ENCODE peak calls at places on chromosomes 4 and X, in four cellular contexts. One of them, this sample, is unnamed.

GRCh38 chr4:84971319-84971932 is 4.9 kb upstream of the WDFY3 start:
- DNase-seq in kidney: no peak
- DNase-seq in Peyer's patch: no peak
- DNase-seq in cardiac fibroblast: peak
- DNase-seq in this sample: peak

GRCh38 chrX:31546130-31546529 is 474.3 kb upstream of the FTHL17 start:
- DNase-seq in kidney: no peak
- DNase-seq in Peyer's patch: no peak
- DNase-seq in cardiac fibroblast: peak
- DNase-seq in this sample: peak

GRCh38 chrX:23788521-23788920 is 5.5 kb downstream of the SAT1 start:
- DNase-seq in kidney: no peak
- DNase-seq in Peyer's patch: no peak
- DNase-seq in cardiac fibroblast: peak
- DNase-seq in this sample: no peak

GRCh38 chr4:48017108-48017527 is 546 bp downstream of the NIPAL1 start:
- DNase-seq in kidney: peak
- DNase-seq in Peyer's patch: peak
- DNase-seq in cardiac fibroblast: peak
- DNase-seq in this sample: peak

GRCh38 chr4:123613586-123614344 is 217.2 kb downstream of the SPRY1 start:
- DNase-seq in kidney: no peak
- DNase-seq in Peyer's patch: no peak
- DNase-seq in cardiac fibroblast: no peak
- DNase-seq in this sample: no peak

GRCh38 chr4:80312124-80312523 is 23.4 kb upstream of the CFAP299 start:
- DNase-seq in kidney: no peak
- DNase-seq in Peyer's patch: no peak
- DNase-seq in cardiac fibroblast: no peak
- DNase-seq in this sample: no peak

GRCh38 chr4:84792366-84793301 is 173.9 kb downstream of the WDFY3 start:
- DNase-seq in kidney: no peak
- DNase-seq in Peyer's patch: no peak
- DNase-seq in cardiac fibroblast: no peak
- DNase-seq in this sample: peak

GRCh38 chrX:86946569-86946968 is 571.0 kb upstream of the KLHL4 start:
- DNase-seq in kidney: no peak
- DNase-seq in Peyer's patch: no peak
- DNase-seq in cardiac fibroblast: peak
- DNase-seq in this sample: peak

GRCh38 chr4:19930742-19931141 is 321.0 kb upstream of the SLIT2 start:
- DNase-seq in kidney: no peak
- DNase-seq in Peyer's patch: no peak
- DNase-seq in cardiac fibroblast: no peak
- DNase-seq in this sample: no peak

GRCh38 chr4:169510617-169511016 is 101.8 kb downstream of the NEK1 start:
- DNase-seq in kidney: no peak
- DNase-seq in Peyer's patch: no peak
- DNase-seq in cardiac fibroblast: no peak
- DNase-seq in this sample: no peak

GRCh38 chrX:1507511-1508463 is 29.2 kb downstream of the P2RY8 start:
- DNase-seq in kidney: peak
- DNase-seq in Peyer's patch: peak
- DNase-seq in cardiac fibroblast: no peak
- DNase-seq in this sample: no peak

GRCh38 chrX:103157511-103158316 is 57.2 kb upstream of the BEX4 start:
- DNase-seq in kidney: no peak
- DNase-seq in Peyer's patch: no peak
- DNase-seq in cardiac fibroblast: peak
- DNase-seq in this sample: peak

GRCh38 chr4:168621806-168622589 is 125.1 kb downstream of the PALLD start:
- DNase-seq in kidney: no peak
- DNase-seq in Peyer's patch: no peak
- DNase-seq in cardiac fibroblast: peak
- DNase-seq in this sample: peak

GRCh38 chrX:39998636-39999406 is 98.9 kb downstream of the BCOR start:
- DNase-seq in kidney: no peak
- DNase-seq in Peyer's patch: no peak
- DNase-seq in cardiac fibroblast: no peak
- DNase-seq in this sample: no peak

GRCh38 chr4:111450867-111451266 is 694.4 kb upstream of the FAM241A start:
- DNase-seq in kidney: no peak
- DNase-seq in Peyer's patch: no peak
- DNase-seq in cardiac fibroblast: no peak
- DNase-seq in this sample: no peak

GRCh38 chrX:806586-806985 is 176.0 kb downstream of the SHOX start:
- DNase-seq in kidney: no peak
- DNase-seq in Peyer's patch: no peak
- DNase-seq in cardiac fibroblast: no peak
- DNase-seq in this sample: no peak

GRCh38 chr4:183240581-183241321 is 79.3 kb downstream of the CLDN22 start:
- DNase-seq in kidney: peak
- DNase-seq in Peyer's patch: no peak
- DNase-seq in cardiac fibroblast: no peak
- DNase-seq in this sample: no peak

GRCh38 chr4:154004859-154005520 is 216.1 kb upstream of the SFRP2 start:
- DNase-seq in kidney: no peak
- DNase-seq in Peyer's patch: no peak
- DNase-seq in cardiac fibroblast: peak
- DNase-seq in this sample: peak

GRCh38 chrX:56797966-56798711 is 69.1 kb downstream of the NBDY start:
- DNase-seq in kidney: no peak
- DNase-seq in Peyer's patch: no peak
- DNase-seq in cardiac fibroblast: peak
- DNase-seq in this sample: peak

GRCh38 chr4:7335363-7336066 is 99.2 kb downstream of the PSAPL1 start:
- DNase-seq in kidney: peak
- DNase-seq in Peyer's patch: peak
- DNase-seq in cardiac fibroblast: peak
- DNase-seq in this sample: peak

GRCh38 chrX:38009641-38010040 is 3.3 kb downstream of the SYTL5 start:
- DNase-seq in kidney: no peak
- DNase-seq in Peyer's patch: no peak
- DNase-seq in cardiac fibroblast: no peak
- DNase-seq in this sample: no peak

GRCh38 chrX:16892504-16893362 is 22.6 kb upstream of the RBBP7 start:
- DNase-seq in kidney: no peak
- DNase-seq in Peyer's patch: peak
- DNase-seq in cardiac fibroblast: peak
- DNase-seq in this sample: peak

GRCh38 chr4:107931775-107932321 is 499 bp downstream of the CYP2U1 start:
- DNase-seq in kidney: peak
- DNase-seq in Peyer's patch: peak
- DNase-seq in cardiac fibroblast: no peak
- DNase-seq in this sample: no peak

GRCh38 chr4:161132715-161133425 is 1030.9 kb downstream of the FSTL5 start:
- DNase-seq in kidney: no peak
- DNase-seq in Peyer's patch: no peak
- DNase-seq in cardiac fibroblast: no peak
- DNase-seq in this sample: no peak

GRCh38 chr4:37837446-37837845 is 11.0 kb downstream of the PGM2 start:
- DNase-seq in kidney: no peak
- DNase-seq in Peyer's patch: no peak
- DNase-seq in cardiac fibroblast: peak
- DNase-seq in this sample: peak

GRCh38 chrX:580020-580419 is 50.6 kb upstream of the SHOX start:
- DNase-seq in kidney: no peak
- DNase-seq in Peyer's patch: no peak
- DNase-seq in cardiac fibroblast: peak
- DNase-seq in this sample: no peak

GRCh38 chr4:15913631-15913970 is 24.9 kb downstream of the FGFBP1 start:
- DNase-seq in kidney: no peak
- DNase-seq in Peyer's patch: no peak
- DNase-seq in cardiac fibroblast: peak
- DNase-seq in this sample: peak

GRCh38 chr4:123659759-123660158 is 263.2 kb downstream of the SPRY1 start:
- DNase-seq in kidney: no peak
- DNase-seq in Peyer's patch: no peak
- DNase-seq in cardiac fibroblast: peak
- DNase-seq in this sample: peak

GRCh38 chr4:7103031-7103598 is 35.3 kb upstream of the GRPEL1 start:
- DNase-seq in kidney: peak
- DNase-seq in Peyer's patch: peak
- DNase-seq in cardiac fibroblast: peak
- DNase-seq in this sample: peak

GRCh38 chr4:6750302-6751221 is 32.0 kb upstream of the KIAA0232 start:
- DNase-seq in kidney: peak
- DNase-seq in Peyer's patch: peak
- DNase-seq in cardiac fibroblast: no peak
- DNase-seq in this sample: no peak

GRCh38 chr4:165461176-165461835 is 82.5 kb downstream of the CPE start:
- DNase-seq in kidney: no peak
- DNase-seq in Peyer's patch: no peak
- DNase-seq in cardiac fibroblast: peak
- DNase-seq in this sample: peak

GRCh38 chr4:86026720-86027119 is 333.1 kb downstream of the MAPK10 start:
- DNase-seq in kidney: no peak
- DNase-seq in Peyer's patch: no peak
- DNase-seq in cardiac fibroblast: no peak
- DNase-seq in this sample: no peak

GRCh38 chrX:17374619-17375360 is at the start of gene NHS:
- DNase-seq in kidney: peak
- DNase-seq in Peyer's patch: peak
- DNase-seq in cardiac fibroblast: peak
- DNase-seq in this sample: peak

GRCh38 chrX:41655631-41656030 is 33.1 kb upstream of the GPR34 start:
- DNase-seq in kidney: no peak
- DNase-seq in Peyer's patch: no peak
- DNase-seq in cardiac fibroblast: no peak
- DNase-seq in this sample: no peak

GRCh38 chrX:20829665-20830481 is 544.3 kb upstream of the CNKSR2 start:
- DNase-seq in kidney: no peak
- DNase-seq in Peyer's patch: no peak
- DNase-seq in cardiac fibroblast: peak
- DNase-seq in this sample: peak

GRCh38 chrX:18558799-18559198 is 113.1 kb downstream of the RS1 start:
- DNase-seq in kidney: no peak
- DNase-seq in Peyer's patch: no peak
- DNase-seq in cardiac fibroblast: no peak
- DNase-seq in this sample: no peak

GRCh38 chr4:127250577-127250976 is 382.2 kb upstream of the INTU start:
- DNase-seq in kidney: no peak
- DNase-seq in Peyer's patch: no peak
- DNase-seq in cardiac fibroblast: no peak
- DNase-seq in this sample: no peak

GRCh38 chr4:153497988-153498967 is 32.1 kb downstream of the TMEM131L start:
- DNase-seq in kidney: no peak
- DNase-seq in Peyer's patch: no peak
- DNase-seq in cardiac fibroblast: peak
- DNase-seq in this sample: peak

DNA sequence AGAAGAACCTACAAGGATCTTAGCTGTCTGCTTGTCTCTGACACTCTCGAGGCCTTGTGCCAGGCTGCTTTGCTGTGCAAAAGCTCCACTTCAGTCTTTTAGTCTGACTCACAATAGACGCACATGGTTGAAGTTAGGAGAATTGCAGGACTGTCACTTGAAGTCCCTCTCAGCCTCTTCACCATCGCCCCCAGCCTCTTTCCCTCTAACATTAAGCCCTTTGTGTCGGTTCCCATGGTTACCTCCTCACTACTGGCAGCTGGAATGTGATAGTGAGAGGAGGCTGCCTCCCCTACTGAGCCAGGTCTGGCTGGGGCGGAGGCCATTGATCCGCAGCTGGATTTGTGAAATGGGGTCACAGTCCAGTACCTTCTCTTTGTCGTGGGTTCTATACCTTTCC is 201.8 kb downstream of the SOWAHB start:
- DNase-seq in kidney: no peak
- DNase-seq in Peyer's patch: no peak
- DNase-seq in cardiac fibroblast: no peak
- DNase-seq in this sample: peak
- TF ChIP-seq CTCF in kidney: no peak
- TF ChIP-seq CTCF in Peyer's patch: no peak
- TF ChIP-seq CTCF in cardiac fibroblast: no peak
- TF ChIP-seq CTCF in this sample: no peak

GRCh38 chr4:70236125-70236524 is 6.3 kb upstream of the CSN3 start:
- DNase-seq in kidney: no peak
- DNase-seq in Peyer's patch: no peak
- DNase-seq in cardiac fibroblast: no peak
- DNase-seq in this sample: no peak
- H3K4me3 ChIP-seq in kidney: no peak
- H3K4me3 ChIP-seq in Peyer's patch: no peak
- H3K4me3 ChIP-seq in cardiac fibroblast: no peak
- H3K4me3 ChIP-seq in this sample: no peak

DNA sequence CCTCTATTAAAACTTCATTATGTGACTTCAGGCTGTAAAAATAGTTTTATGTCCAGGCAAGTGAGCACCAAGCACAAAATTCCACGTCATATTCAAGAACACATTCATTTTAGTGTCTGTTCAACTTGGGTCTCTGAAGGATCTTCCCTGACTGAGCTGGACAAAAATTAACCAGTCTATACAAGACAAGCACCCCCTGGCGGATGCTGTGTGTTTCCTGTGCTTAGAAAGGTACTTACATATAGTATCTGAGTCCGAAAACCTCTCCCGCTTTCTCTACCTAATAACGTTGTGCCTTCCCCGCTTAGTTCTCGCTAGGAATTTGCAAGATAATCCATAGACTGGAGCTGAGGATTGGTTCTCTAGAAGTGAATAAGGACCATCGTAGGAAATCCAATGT is 2214.5 kb upstream of the TENM3 start:
- DNase-seq in kidney: no peak
- DNase-seq in Peyer's patch: peak
- DNase-seq in cardiac fibroblast: no peak
- DNase-seq in this sample: no peak
- TF ChIP-seq CTCF in kidney: no peak
- TF ChIP-seq CTCF in Peyer's patch: no peak
- TF ChIP-seq CTCF in cardiac fibroblast: no peak
- TF ChIP-seq CTCF in this sample: no peak

GRCh38 chr4:43471950-43472349 is 579.4 kb downstream of the GRXCR1 start:
- DNase-seq in kidney: no peak
- DNase-seq in Peyer's patch: no peak
- DNase-seq in cardiac fibroblast: peak
- DNase-seq in this sample: peak
- H3K4me3 ChIP-seq in kidney: no peak
- H3K4me3 ChIP-seq in Peyer's patch: no peak
- H3K4me3 ChIP-seq in cardiac fibroblast: no peak
- H3K4me3 ChIP-seq in this sample: no peak

This sample was measured in fibroblast of the aortic adventitia.